ENCODE peak calls at places on chromosomes 4 and X, in ten cellular contexts. U, V, P, S, J, W, T, I, Z and R are unnamed samples.

GRCh38 chr4:152308925-152309324 is 227.0 kb downstream of the FBXW7 start:
- DNase-seq in U (no peak), V (no peak), P (no peak), S (no peak), J (no peak), W (no peak), T (no peak), I (no peak), Z (no peak), R (no peak)

GRCh38 chr4:157204634-157205244 is 15.8 kb upstream of the GRIA2 start:
- DNase-seq in U (no peak), V (peak), P (no peak), S (peak), J (peak), W (no peak), T (peak), I (no peak), Z (no peak), R (no peak)

GRCh38 chr4:105594094-105595010 is 41.9 kb downstream of the ARHGEF38 start:
- DNase-seq in U (no peak), V (no peak), P (no peak), S (no peak), J (no peak), W (no peak), T (no peak), I (no peak), Z (no peak), R (no peak)

GRCh38 chr4:1130318-1131186 is 17.2 kb upstream of the RNF212 start:
- DNase-seq in U (peak), V (peak), P (peak), S (peak), J (peak), W (peak), T (peak), I (no peak), Z (peak), R (no peak)

GRCh38 chr4:137576437-137576836 is 44.1 kb upstream of the PCDH18 start:
- DNase-seq in U (no peak), V (no peak), P (no peak), S (no peak), J (no peak), W (peak), T (no peak), I (no peak), Z (no peak), R (no peak)

GRCh38 chr4:184424993-184425758 is 49.2 kb downstream of the IRF2 start:
- DNase-seq in U (no peak), V (no peak), P (no peak), S (no peak), J (no peak), W (no peak), T (no peak), I (no peak), Z (no peak), R (peak)

GRCh38 chr4:148061795-148062194 is 329.9 kb downstream of the ARHGAP10 start:
- DNase-seq in U (no peak), V (peak), P (no peak), S (no peak), J (no peak), W (no peak), T (no peak), I (no peak), Z (no peak), R (no peak)

GRCh38 chr4:55547461-55547770 is 707 bp upstream of the CLOCK start:
- DNase-seq in U (no peak), V (no peak), P (no peak), S (no peak), J (no peak), W (no peak), T (no peak), I (peak), Z (no peak), R (no peak)

GRCh38 chr4:39295784-39296183 is 70.4 kb downstream of the RFC1 start:
- DNase-seq in U (no peak), V (no peak), P (no peak), S (no peak), J (no peak), W (no peak), T (no peak), I (no peak), Z (peak), R (no peak)

GRCh38 chr4:123505077-123505456 is 108.5 kb downstream of the SPRY1 start:
- DNase-seq in U (no peak), V (peak), P (no peak), S (no peak), J (no peak), W (peak), T (no peak), I (no peak), Z (no peak), R (no peak)

GRCh38 chrX:12949927-12950656 is 24.8 kb upstream of the TMSB4X start:
- DNase-seq in U (peak), V (no peak), P (peak), S (peak), J (peak), W (peak), T (peak), I (no peak), Z (no peak), R (no peak)

GRCh38 chrX:68648960-68649359 is 1.5 kb downstream of the STARD8 start:
- DNase-seq in U (no peak), V (peak), P (no peak), S (no peak), J (no peak), W (no peak), T (no peak), I (no peak), Z (no peak), R (no peak)

GRCh38 chrX:45771560-45772340 is 571.1 kb upstream of the DIPK2B start:
- DNase-seq in U (peak), V (no peak), P (no peak), S (no peak), J (peak), W (peak), T (peak), I (no peak), Z (no peak), R (no peak)

GRCh38 chrX:18582910-18583493 is 88.9 kb downstream of the RS1 start:
- DNase-seq in U (no peak), V (no peak), P (no peak), S (no peak), J (no peak), W (peak), T (no peak), I (no peak), Z (no peak), R (no peak)

GRCh38 chrX:153032397-153033118 is 23.7 kb upstream of the PNMA3 start:
- DNase-seq in U (peak), V (peak), P (peak), S (peak), J (peak), W (peak), T (peak), I (no peak), Z (no peak), R (no peak)

GRCh38 chr4:16692493-16692892 is 206.0 kb downstream of the LDB2 start:
- DNase-seq in U (no peak), V (no peak), P (no peak), S (no peak), J (no peak), W (peak), T (no peak), I (no peak), Z (no peak), R (no peak)

GRCh38 chrX:76148011-76148665 is 24.7 kb upstream of the PBDC1 start:
- DNase-seq in U (no peak), V (peak), P (peak), S (no peak), J (peak), W (peak), T (no peak), I (no peak), Z (no peak), R (no peak)

GRCh38 chrX:54030329-54030728 is 13.9 kb downstream of the PHF8 start:
- DNase-seq in U (no peak), V (no peak), P (no peak), S (no peak), J (no peak), W (no peak), T (no peak), I (no peak), Z (no peak), R (no peak)

GRCh38 chrX:149470960-149471359 is 34.1 kb downstream of the IDS start:
- DNase-seq in U (peak), V (peak), P (peak), S (peak), J (peak), W (peak), T (peak), I (peak), Z (no peak), R (no peak)

GRCh38 chr4:7928711-7929505 is 10.8 kb downstream of the AFAP1 start:
- DNase-seq in U (no peak), V (no peak), P (no peak), S (no peak), J (no peak), W (peak), T (no peak), I (no peak), Z (no peak), R (no peak)

GRCh38 chr4:154807042-154807630 is 26.1 kb downstream of the RBM46 start:
- DNase-seq in U (no peak), V (no peak), P (no peak), S (no peak), J (no peak), W (peak), T (no peak), I (no peak), Z (no peak), R (no peak)

GRCh38 chr4:65089666-65090065 is 580.6 kb downstream of the EPHA5 start:
- DNase-seq in U (no peak), V (no peak), P (no peak), S (no peak), J (no peak), W (peak), T (no peak), I (no peak), Z (no peak), R (no peak)

GRCh38 chr4:181350578-181351420 is 892.4 kb upstream of the TENM3 start:
- DNase-seq in U (no peak), V (peak), P (no peak), S (no peak), J (no peak), W (no peak), T (no peak), I (no peak), Z (no peak), R (no peak)

GRCh38 chr4:76585897-76586360 is 150.9 kb downstream of the SHROOM3 start:
- DNase-seq in U (peak), V (peak), P (peak), S (peak), J (peak), W (peak), T (peak), I (no peak), Z (no peak), R (no peak)

GRCh38 chrX:67604979-67605703 is 61.3 kb downstream of the AR start:
- DNase-seq in U (no peak), V (no peak), P (no peak), S (no peak), J (no peak), W (peak), T (no peak), I (no peak), Z (peak), R (no peak)

GRCh38 chr4:8599657-8600056 is 7.1 kb downstream of the CPZ start:
- DNase-seq in U (no peak), V (no peak), P (no peak), S (no peak), J (no peak), W (peak), T (no peak), I (peak), Z (no peak), R (no peak)

GRCh38 chrX:131821945-131822622 is 201.0 kb upstream of the STK26 start:
- DNase-seq in U (no peak), V (no peak), P (peak), S (peak), J (no peak), W (peak), T (no peak), I (no peak), Z (no peak), R (peak)

GRCh38 chrX:102339312-102340298 is 92.6 kb downstream of the NXF2 start:
- DNase-seq in U (no peak), V (peak), P (no peak), S (no peak), J (peak), W (no peak), T (peak), I (peak), Z (no peak), R (peak)

GRCh38 chr4:40289366-40290188 is 45.6 kb upstream of the CHRNA9 start:
- DNase-seq in U (no peak), V (no peak), P (no peak), S (no peak), J (no peak), W (peak), T (no peak), I (no peak), Z (no peak), R (no peak)

GRCh38 chr4:73897380-73898136 is 28.4 kb downstream of the CXCL1 start:
- DNase-seq in U (no peak), V (no peak), P (no peak), S (no peak), J (no peak), W (peak), T (no peak), I (no peak), Z (no peak), R (no peak)

GRCh38 chrX:1443496-1444075 is 9.1 kb downstream of the ASMTL start:
- DNase-seq in U (no peak), V (peak), P (peak), S (no peak), J (no peak), W (no peak), T (peak), I (peak), Z (no peak), R (peak)

GRCh38 chrX:40539214-40540142 is 41.3 kb upstream of the ATP6AP2 start:
- DNase-seq in U (peak), V (peak), P (peak), S (no peak), J (peak), W (peak), T (peak), I (no peak), Z (no peak), R (no peak)

GRCh38 chr4:10164877-10165283 is 48.3 kb upstream of the WDR1 start:
- DNase-seq in U (peak), V (peak), P (no peak), S (no peak), J (peak), W (peak), T (no peak), I (no peak), Z (no peak), R (no peak)

GRCh38 chr4:36979494-36979893 is 265.0 kb upstream of the NWD2 start:
- DNase-seq in U (no peak), V (no peak), P (no peak), S (no peak), J (no peak), W (no peak), T (no peak), I (no peak), Z (no peak), R (no peak)

GRCh38 chrX:139194571-139195280 is 335.8 kb upstream of the F9 start:
- DNase-seq in U (no peak), V (peak), P (no peak), S (peak), J (peak), W (no peak), T (peak), I (no peak), Z (no peak), R (no peak)

GRCh38 chrX:5054852-5055251 is 1173.8 kb downstream of the NLGN4X start:
- DNase-seq in U (no peak), V (no peak), P (no peak), S (no peak), J (no peak), W (no peak), T (no peak), I (no peak), Z (no peak), R (no peak)

GRCh38 chr4:105624530-105624929 is 72.1 kb downstream of the ARHGEF38 start:
- DNase-seq in U (no peak), V (no peak), P (no peak), S (peak), J (no peak), W (peak), T (no peak), I (no peak), Z (no peak), R (no peak)